ENCODE peak calls at places on chromosomes 11 and 22, in five cellular contexts. One of them, this sample, is unnamed.

GRCh38 chr11:108873938-108874337 is 209.1 kb downstream of the DDX10 start:
- DNase-seq in KBM-7: no peak
- DNase-seq in left cardiac atrium: no peak
- DNase-seq in GM19239: no peak
- DNase-seq in stimulated activated CD4-positive, alpha-beta T cell treated with anti-CD3 and anti-CD28 coated beads, Interleukin-1b, Interleukin-23, amount 100 ng/mL, for 24 hours: no peak
- DNase-seq in this sample: no peak

GRCh38 chr11:131866535-131867400 is 496.4 kb downstream of the NTM start:
- DNase-seq in stimulated activated CD4-positive, alpha-beta T cell treated with anti-CD3 and anti-CD28 coated beads, Interleukin-1b, Interleukin-23, amount 100 ng/mL, for 24 hours: no peak
- DNase-seq in left cardiac atrium: no peak
- DNase-seq in KBM-7: no peak
- DNase-seq in GM19239: no peak
- DNase-seq in this sample: no peak

GRCh38 chr22:25627271-25627848 is 62.9 kb downstream of the GRK3 start:
- DNase-seq in KBM-7: peak
- DNase-seq in left cardiac atrium: no peak
- DNase-seq in GM19239: no peak
- DNase-seq in stimulated activated CD4-positive, alpha-beta T cell treated with anti-CD3 and anti-CD28 coated beads, Interleukin-1b, Interleukin-23, amount 100 ng/mL, for 24 hours: no peak
- DNase-seq in this sample: no peak

GRCh38 chr11:127044535-127044934 is 44.0 kb upstream of the KIRREL3 start:
- DNase-seq in stimulated activated CD4-positive, alpha-beta T cell treated with anti-CD3 and anti-CD28 coated beads, Interleukin-1b, Interleukin-23, amount 100 ng/mL, for 24 hours: no peak
- DNase-seq in GM19239: no peak
- DNase-seq in KBM-7: no peak
- DNase-seq in left cardiac atrium: no peak
- DNase-seq in this sample: no peak

GRCh38 chr11:61671527-61671926 is 8.7 kb upstream of the DAGLA start:
- DNase-seq in left cardiac atrium: no peak
- DNase-seq in GM19239: no peak
- DNase-seq in stimulated activated CD4-positive, alpha-beta T cell treated with anti-CD3 and anti-CD28 coated beads, Interleukin-1b, Interleukin-23, amount 100 ng/mL, for 24 hours: no peak
- DNase-seq in KBM-7: peak
- DNase-seq in this sample: no peak

GRCh38 chr22:38935023-38935422 is 22.4 kb upstream of the APOBEC3A start:
- DNase-seq in left cardiac atrium: peak
- DNase-seq in GM19239: no peak
- DNase-seq in stimulated activated CD4-positive, alpha-beta T cell treated with anti-CD3 and anti-CD28 coated beads, Interleukin-1b, Interleukin-23, amount 100 ng/mL, for 24 hours: no peak
- DNase-seq in KBM-7: no peak
- DNase-seq in this sample: no peak

GRCh38 chr11:13261600-13262061 is 16.0 kb upstream of the BMAL1 start:
- DNase-seq in stimulated activated CD4-positive, alpha-beta T cell treated with anti-CD3 and anti-CD28 coated beads, Interleukin-1b, Interleukin-23, amount 100 ng/mL, for 24 hours: no peak
- DNase-seq in left cardiac atrium: no peak
- DNase-seq in KBM-7: no peak
- DNase-seq in GM19239: no peak
- DNase-seq in this sample: no peak

GRCh38 chr11:72704783-72705287 is 30.6 kb upstream of the PDE2A start:
- DNase-seq in KBM-7: no peak
- DNase-seq in stimulated activated CD4-positive, alpha-beta T cell treated with anti-CD3 and anti-CD28 coated beads, Interleukin-1b, Interleukin-23, amount 100 ng/mL, for 24 hours: no peak
- DNase-seq in left cardiac atrium: no peak
- DNase-seq in GM19239: no peak
- DNase-seq in this sample: no peak

GRCh38 chr11:119905162-119905561 is 176.2 kb upstream of the NECTIN1 start:
- DNase-seq in left cardiac atrium: no peak
- DNase-seq in GM19239: no peak
- DNase-seq in stimulated activated CD4-positive, alpha-beta T cell treated with anti-CD3 and anti-CD28 coated beads, Interleukin-1b, Interleukin-23, amount 100 ng/mL, for 24 hours: no peak
- DNase-seq in KBM-7: no peak
- DNase-seq in this sample: no peak

GRCh38 chr11:114243461-114244372 is 52.5 kb upstream of the NNMT start:
- DNase-seq in stimulated activated CD4-positive, alpha-beta T cell treated with anti-CD3 and anti-CD28 coated beads, Interleukin-1b, Interleukin-23, amount 100 ng/mL, for 24 hours: no peak
- DNase-seq in left cardiac atrium: peak
- DNase-seq in GM19239: no peak
- DNase-seq in KBM-7: no peak
- DNase-seq in this sample: no peak

GRCh38 chr11:820655-821512 is 2.2 kb downstream of the PNPLA2 start:
- DNase-seq in KBM-7: no peak
- DNase-seq in GM19239: no peak
- DNase-seq in stimulated activated CD4-positive, alpha-beta T cell treated with anti-CD3 and anti-CD28 coated beads, Interleukin-1b, Interleukin-23, amount 100 ng/mL, for 24 hours: no peak
- DNase-seq in left cardiac atrium: peak
- DNase-seq in this sample: no peak

GRCh38 chr11:59417023-59417422 is 9.2 kb downstream of the OR5A2 start:
- DNase-seq in GM19239: no peak
- DNase-seq in KBM-7: no peak
- DNase-seq in stimulated activated CD4-positive, alpha-beta T cell treated with anti-CD3 and anti-CD28 coated beads, Interleukin-1b, Interleukin-23, amount 100 ng/mL, for 24 hours: no peak
- DNase-seq in left cardiac atrium: no peak
- DNase-seq in this sample: no peak